ENCODE peak calls at places on chromosomes 5 and 9, in seven cellular contexts. F, I, Y, G, U, B and T are unnamed samples.

GRCh38 chr9:114906922-114907571 is 23.3 kb downstream of the TNFSF8 start:
- DNase-seq in U (no peak), G (no peak), I (peak), F (peak), B (no peak), Y (no peak), T (peak)

GRCh38 chr5:150486402-150487198 is 21.3 kb upstream of the NDST1 start:
- DNase-seq in U (peak), I (peak), G (peak), B (peak), F (peak), Y (no peak), T (peak)

GRCh38 chr5:98917433-98917832 is 11.4 kb downstream of the CHD1 start:
- DNase-seq in Y (no peak), G (no peak), B (no peak), I (no peak), F (no peak), U (no peak), T (peak)

GRCh38 chr5:168746893-168747640 is 167.9 kb upstream of the PANK3 start:
- DNase-seq in U (peak), Y (no peak), G (no peak), I (peak), F (no peak), B (no peak), T (no peak)

GRCh38 chr9:22413884-22414283 is 32.7 kb upstream of the DMRTA1 start:
- DNase-seq in U (no peak), F (no peak), B (no peak), I (no peak), Y (no peak), G (no peak), T (peak)

GRCh38 chr5:114055318-114055788 is 306.5 kb upstream of the KCNN2 start:
- DNase-seq in B (no peak), G (no peak), F (peak), Y (no peak), U (no peak), I (peak), T (peak)

GRCh38 chr5:179326176-179326997 is 18.9 kb downstream of the ADAMTS2 start:
- DNase-seq in G (no peak), F (peak), U (no peak), Y (no peak), B (no peak), I (no peak), T (peak)

GRCh38 chr9:78296208-78296892 is 575 bp upstream of the PSAT1 start:
- DNase-seq in I (peak), B (no peak), U (peak), Y (no peak), G (no peak), F (peak), T (peak)

GRCh38 chr5:32753765-32754164 is 42.6 kb downstream of the NPR3 start:
- DNase-seq in B (no peak), U (no peak), G (no peak), I (no peak), F (peak), Y (no peak), T (no peak)

GRCh38 chr9:10903969-10904368 is 291.2 kb upstream of the PTPRD start:
- DNase-seq in Y (no peak), G (no peak), B (no peak), U (no peak), F (no peak), I (peak), T (no peak)

GRCh38 chr9:136222896-136223266 is 18.0 kb upstream of the LHX3 start:
- DNase-seq in B (no peak), I (no peak), Y (no peak), U (no peak), G (no peak), F (no peak), T (no peak)

GRCh38 chr5:31942546-31942945 is 231.6 kb downstream of the GOLPH3 start:
- DNase-seq in I (no peak), G (no peak), B (no peak), U (no peak), Y (no peak), F (no peak), T (peak)

GRCh38 chr9:16505159-16505558 is 365.3 kb downstream of the BNC2 start:
- DNase-seq in I (no peak), U (no peak), Y (no peak), F (peak), B (no peak), G (no peak), T (peak)

GRCh38 chr5:131634996-131635754 is at the start of gene RAPGEF6:
- DNase-seq in G (peak), B (peak), I (peak), Y (peak), F (peak), U (peak), T (peak)

GRCh38 chr5:34915856-34916192 is 313 bp downstream of the BRIX1 start:
- DNase-seq in G (no peak), U (no peak), B (no peak), Y (no peak), F (no peak), I (no peak), T (no peak)

GRCh38 chr5:145903862-145904261 is 31.0 kb upstream of the GRXCR2 start:
- DNase-seq in U (no peak), B (no peak), I (no peak), G (no peak), Y (no peak), F (peak), T (peak)

GRCh38 chr9:125998837-125999503 is 251.8 kb downstream of the PBX3 start:
- DNase-seq in I (no peak), B (no peak), G (no peak), F (no peak), U (no peak), Y (no peak), T (no peak)

GRCh38 chr5:33659526-33660169 is 218.9 kb downstream of the TARS1 start:
- DNase-seq in F (no peak), I (no peak), U (no peak), G (no peak), B (no peak), Y (no peak), T (no peak)

GRCh38 chr9:122904466-122904822 is 715 bp downstream of the RC3H2 start:
- DNase-seq in U (peak), B (no peak), G (no peak), Y (no peak), I (no peak), F (peak), T (peak)

GRCh38 chr5:136174021-136174659 is 18.8 kb downstream of the SMIM32 start:
- DNase-seq in Y (no peak), B (no peak), I (peak), G (no peak), F (peak), U (no peak), T (peak)

GRCh38 chr9:135336722-135337490 is 142.7 kb upstream of the PPP1R26 start:
- DNase-seq in I (no peak), Y (no peak), F (no peak), U (no peak), B (no peak), G (no peak), T (no peak)

GRCh38 chr5:119453045-119453383 is 717 bp downstream of the HSD17B4 start:
- DNase-seq in Y (no peak), F (peak), G (no peak), B (no peak), I (peak), U (no peak), T (peak)

GRCh38 chr9:6680797-6681146 is 35.2 kb upstream of the GLDC start:
- DNase-seq in U (peak), F (peak), Y (peak), I (peak), B (no peak), G (peak), T (peak)

GRCh38 chr5:60295423-60295822 is 401.9 kb upstream of the PDE4D start:
- DNase-seq in Y (no peak), B (no peak), I (peak), G (no peak), F (peak), U (no peak), T (peak)

GRCh38 chr9:79817469-79818004 is 245.8 kb downstream of the TLE4 start:
- DNase-seq in G (no peak), Y (no peak), B (no peak), F (peak), I (no peak), U (no peak), T (no peak)

GRCh38 chr5:55172051-55172899 is 702 bp downstream of the CDC20B start:
- DNase-seq in U (peak), I (peak), Y (peak), B (peak), G (peak), F (peak), T (peak)

GRCh38 chr5:147234825-147235635 is at the start of gene STK32A:
- DNase-seq in B (no peak), U (no peak), F (no peak), Y (no peak), I (peak), G (no peak), T (no peak)

GRCh38 chr9:38227656-38228055 is 158.6 kb upstream of the SHB start:
- DNase-seq in I (peak), F (peak), U (no peak), G (no peak), B (no peak), Y (no peak), T (peak)

GRCh38 chr9:112852741-112853505 is 37.8 kb downstream of the SLC46A2 start:
- DNase-seq in U (no peak), G (no peak), I (no peak), B (no peak), Y (no peak), F (no peak), T (no peak)

GRCh38 chr5:149735066-149735465 is 5.0 kb downstream of the PPARGC1B start:
- DNase-seq in I (no peak), Y (no peak), U (peak), B (no peak), G (no peak), F (no peak), T (no peak)

GRCh38 chr5:10987881-10988504 is 227.0 kb upstream of the DAP start:
- DNase-seq in B (peak), I (peak), U (peak), F (no peak), Y (no peak), G (peak), T (peak)

GRCh38 chr9:114413909-114414308 is 26.1 kb upstream of the AKNA start:
- DNase-seq in Y (no peak), I (no peak), B (no peak), U (no peak), F (peak), G (no peak), T (peak)